ENCODE peak calls at places on chromosomes 13 and 19, in eight cellular contexts. One of them, this sample, is unnamed.

GRCh38 chr13:99894105-99894504 is 77.5 kb downstream of the ZIC5 start:
- DNase-seq in lung: no peak
- DNase-seq in IMR-90: no peak
- DNase-seq in NCI-H510A treated with DMSO at 0.1 percent for 48 hours: no peak
- DNase-seq in GM23248: no peak
- DNase-seq in T-helper 17 cell: no peak
- DNase-seq in mucosa of gallbladder: no peak
- DNase-seq in breast epithelium: no peak
- DNase-seq in this sample: no peak

GRCh38 chr13:42893346-42893745 is 98.7 kb downstream of the EPSTI1 start:
- DNase-seq in lung: no peak
- DNase-seq in IMR-90: peak
- DNase-seq in NCI-H510A treated with DMSO at 0.1 percent for 48 hours: no peak
- DNase-seq in GM23248: peak
- DNase-seq in T-helper 17 cell: no peak
- DNase-seq in mucosa of gallbladder: no peak
- DNase-seq in breast epithelium: no peak
- DNase-seq in this sample: no peak

GRCh38 chr13:60312851-60313505 is 84.0 kb upstream of the TDRD3 start:
- DNase-seq in lung: no peak
- DNase-seq in IMR-90: no peak
- DNase-seq in NCI-H510A treated with DMSO at 0.1 percent for 48 hours: no peak
- DNase-seq in GM23248: no peak
- DNase-seq in T-helper 17 cell: no peak
- DNase-seq in mucosa of gallbladder: no peak
- DNase-seq in breast epithelium: no peak
- DNase-seq in this sample: no peak

GRCh38 chr13:33016414-33017409 is at the start of gene KL:
- DNase-seq in lung: peak
- DNase-seq in IMR-90: no peak
- DNase-seq in NCI-H510A treated with DMSO at 0.1 percent for 48 hours: no peak
- DNase-seq in GM23248: peak
- DNase-seq in T-helper 17 cell: no peak
- DNase-seq in mucosa of gallbladder: no peak
- DNase-seq in breast epithelium: no peak
- DNase-seq in this sample: no peak

GRCh38 chr13:72890546-72890945 is 108.6 kb downstream of the PIBF1 start:
- DNase-seq in lung: no peak
- DNase-seq in IMR-90: no peak
- DNase-seq in NCI-H510A treated with DMSO at 0.1 percent for 48 hours: no peak
- DNase-seq in GM23248: no peak
- DNase-seq in T-helper 17 cell: no peak
- DNase-seq in mucosa of gallbladder: no peak
- DNase-seq in breast epithelium: no peak
- DNase-seq in this sample: no peak

GRCh38 chr13:25354377-25354776 is 17.4 kb upstream of the ATP8A2 start:
- DNase-seq in lung: no peak
- DNase-seq in IMR-90: no peak
- DNase-seq in NCI-H510A treated with DMSO at 0.1 percent for 48 hours: no peak
- DNase-seq in GM23248: no peak
- DNase-seq in T-helper 17 cell: no peak
- DNase-seq in mucosa of gallbladder: no peak
- DNase-seq in breast epithelium: no peak
- DNase-seq in this sample: no peak

GRCh38 chr13:98105929-98106336 is 37.0 kb upstream of the FARP1 start:
- DNase-seq in lung: peak
- DNase-seq in IMR-90: peak
- DNase-seq in NCI-H510A treated with DMSO at 0.1 percent for 48 hours: no peak
- DNase-seq in GM23248: peak
- DNase-seq in T-helper 17 cell: no peak
- DNase-seq in mucosa of gallbladder: peak
- DNase-seq in breast epithelium: peak
- DNase-seq in this sample: no peak

GRCh38 chr19:33562636-33563035 is 41.0 kb upstream of the PEPD start:
- DNase-seq in lung: no peak
- DNase-seq in IMR-90: no peak
- DNase-seq in NCI-H510A treated with DMSO at 0.1 percent for 48 hours: no peak
- DNase-seq in GM23248: no peak
- DNase-seq in T-helper 17 cell: no peak
- DNase-seq in mucosa of gallbladder: no peak
- DNase-seq in breast epithelium: no peak
- DNase-seq in this sample: no peak

This sample was measured in NCI-H345.